ENCODE peak calls at places on chromosomes 3 and 15, in six cellular contexts. S, B, R, K, Y and E are unnamed samples.

GRCh38 chr3:15903776-15904720 is 106.3 kb upstream of the ANKRD28 start:
- DNase-seq in S (no peak), B (no peak), R (no peak), K (no peak), Y (no peak), E (peak; percentile 84)

GRCh38 chr15:97972366-97972765 is 11.9 kb downstream of the ARRDC4 start:
- DNase-seq in S (no peak), B (no peak), R (no peak), K (no peak), Y (no peak), E (no peak)

GRCh38 chr15:36313021-36313420 is 266.4 kb upstream of the CDIN1 start:
- DNase-seq in S (no peak), B (no peak), R (no peak), K (peak; percentile 19), Y (no peak), E (no peak)

GRCh38 chr15:35956066-35956465 is 410.1 kb upstream of the DPH6 start:
- DNase-seq in S (no peak), B (no peak), R (no peak), K (no peak), Y (no peak), E (no peak)

GRCh38 chr3:154904328-154904727 is 175.8 kb upstream of the MME start:
- DNase-seq in S (no peak), B (peak; percentile 66), R (no peak), K (peak; percentile 63), Y (no peak), E (no peak)

GRCh38 chr3:188244395-188244861 is 90.5 kb downstream of the LPP start:
- DNase-seq in S (no peak), B (peak; percentile 76), R (no peak), K (peak; percentile 91), Y (no peak), E (no peak)

GRCh38 chr3:101976473-101976872 is 127.2 kb downstream of the NFKBIZ start:
- DNase-seq in S (no peak), B (no peak), R (no peak), K (no peak), Y (no peak), E (no peak)

GRCh38 chr15:23877502-23878412 is 190.7 kb upstream of the NDN start:
- DNase-seq in S (peak; percentile 60), B (no peak), R (peak; percentile 58), K (peak; percentile 9), Y (peak; percentile 60), E (peak; percentile 54)

GRCh38 chr3:63279000-63279366 is 875 bp downstream of the SYNPR start:
- DNase-seq in S (no peak), B (no peak), R (no peak), K (no peak), Y (no peak), E (no peak)

GRCh38 chr3:124248471-124249028 is 256.6 kb upstream of the ROPN1 start:
- DNase-seq in S (no peak), B (no peak), R (peak; percentile 87), K (peak; percentile 93), Y (no peak), E (no peak)

GRCh38 chr3:164208846-164209245 is 869.5 kb downstream of the SI start:
- DNase-seq in S (no peak), B (no peak), R (no peak), K (no peak), Y (no peak), E (no peak)

GRCh38 chr3:34323517-34323916 is 525.1 kb downstream of the PDCD6IP start:
- DNase-seq in S (no peak), B (no peak), R (no peak), K (no peak), Y (no peak), E (no peak)

GRCh38 chr3:38574411-38575278 is 74.8 kb downstream of the SCN5A start:
- DNase-seq in S (no peak), B (no peak), R (no peak), K (peak; percentile 31), Y (no peak), E (no peak)

GRCh38 chr3:4898454-4899313 is 80.6 kb upstream of the BHLHE40 start:
- DNase-seq in S (no peak), B (no peak), R (no peak), K (peak; percentile 31), Y (no peak), E (no peak)

GRCh38 chr3:64150527-64151238 is 74.6 kb downstream of the PRICKLE2 start:
- DNase-seq in S (peak; percentile 58), B (no peak), R (peak; percentile 86), K (peak; percentile 91), Y (no peak), E (peak; percentile 86)

GRCh38 chr3:87627316-87627715 is 350.9 kb upstream of the POU1F1 start:
- DNase-seq in S (no peak), B (no peak), R (no peak), K (no peak), Y (no peak), E (no peak)

GRCh38 chr15:38698215-38698614 is 133.6 kb upstream of the RASGRP1 start:
- DNase-seq in S (no peak), B (no peak), R (no peak), K (no peak), Y (no peak), E (no peak)

GRCh38 chr3:175732053-175732452 is 872.9 kb downstream of the NAALADL2 start:
- DNase-seq in S (no peak), B (no peak), R (no peak), K (no peak), Y (no peak), E (no peak)

GRCh38 chr15:67827561-67828378 is 2.5 kb downstream of the SKOR1 start:
- DNase-seq in S (no peak), B (no peak), R (no peak), K (no peak), Y (no peak), E (no peak)

GRCh38 chr15:67826717-67827560 is 1.6 kb downstream of the SKOR1 start:
- DNase-seq in S (no peak), B (no peak), R (no peak), K (no peak), Y (no peak), E (no peak)

GRCh38 chr15:67829647-67830504 is 4.6 kb downstream of the SKOR1 start:
- DNase-seq in S (no peak), B (no peak), R (no peak), K (no peak), Y (no peak), E (no peak)

GRCh38 chr15:67828379-67828968 is 3.2 kb downstream of the SKOR1 start:
- DNase-seq in S (no peak), B (no peak), R (no peak), K (no peak), Y (no peak), E (no peak)

GRCh38 chr15:67828969-67829646 is 3.8 kb downstream of the SKOR1 start:
- DNase-seq in S (no peak), B (no peak), R (no peak), K (no peak), Y (no peak), E (no peak)
- H3K4me3 ChIP-seq in S (no peak overlapping the region), B (no peak overlapping the region), R (no peak overlapping the region), K (no peak overlapping the region), Y (no peak overlapping the region), E (no peak overlapping the region)

DNA sequence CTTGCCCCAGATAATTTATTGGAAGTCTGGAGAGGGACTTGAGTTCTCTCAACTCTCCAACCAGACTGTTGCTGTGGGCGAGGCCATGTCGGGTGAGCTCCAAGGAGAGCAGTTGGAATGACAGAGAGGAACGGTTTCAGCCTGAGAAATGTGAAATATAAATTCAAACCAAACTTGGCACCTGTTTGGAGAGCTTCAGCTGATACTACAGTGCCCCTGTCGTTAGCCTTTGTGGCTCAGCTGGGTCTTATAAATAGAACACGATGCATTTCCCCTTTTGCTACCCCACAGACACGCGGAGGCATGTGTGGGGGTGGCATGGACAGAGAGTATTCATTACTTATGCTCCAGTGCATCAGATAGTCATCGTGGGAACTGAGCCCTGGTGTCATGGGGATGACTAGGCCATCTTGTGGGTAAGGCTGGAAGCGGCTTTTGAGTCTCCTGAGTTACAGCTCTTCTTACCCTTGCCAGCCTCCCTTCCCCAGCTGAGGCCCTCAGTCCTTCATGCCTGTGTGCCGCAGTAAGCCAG is 15.6 kb downstream of the SMAD3 start:
- DNase-seq in S (no peak), B (peak; percentile 98), R (peak; percentile 53), K (peak; percentile 82), Y (no peak), E (no peak)
- TF ChIP-seq CTCF in S (no peak), B (peak; percentile 82), R (no peak), K (peak; percentile 16), Y (no peak), E (no peak)

GRCh38 chr3:79012946-79013362 is 754.8 kb downstream of the ROBO1 start:
- DNase-seq in S (no peak), B (no peak), R (no peak), K (peak; percentile 25), Y (no peak), E (no peak)
- H3K4me3 ChIP-seq in S (no peak overlapping the region), B (no peak overlapping the region), R (no peak overlapping the region), K (no peak overlapping the region), Y (no peak overlapping the region), E (no peak overlapping the region)

DNA sequence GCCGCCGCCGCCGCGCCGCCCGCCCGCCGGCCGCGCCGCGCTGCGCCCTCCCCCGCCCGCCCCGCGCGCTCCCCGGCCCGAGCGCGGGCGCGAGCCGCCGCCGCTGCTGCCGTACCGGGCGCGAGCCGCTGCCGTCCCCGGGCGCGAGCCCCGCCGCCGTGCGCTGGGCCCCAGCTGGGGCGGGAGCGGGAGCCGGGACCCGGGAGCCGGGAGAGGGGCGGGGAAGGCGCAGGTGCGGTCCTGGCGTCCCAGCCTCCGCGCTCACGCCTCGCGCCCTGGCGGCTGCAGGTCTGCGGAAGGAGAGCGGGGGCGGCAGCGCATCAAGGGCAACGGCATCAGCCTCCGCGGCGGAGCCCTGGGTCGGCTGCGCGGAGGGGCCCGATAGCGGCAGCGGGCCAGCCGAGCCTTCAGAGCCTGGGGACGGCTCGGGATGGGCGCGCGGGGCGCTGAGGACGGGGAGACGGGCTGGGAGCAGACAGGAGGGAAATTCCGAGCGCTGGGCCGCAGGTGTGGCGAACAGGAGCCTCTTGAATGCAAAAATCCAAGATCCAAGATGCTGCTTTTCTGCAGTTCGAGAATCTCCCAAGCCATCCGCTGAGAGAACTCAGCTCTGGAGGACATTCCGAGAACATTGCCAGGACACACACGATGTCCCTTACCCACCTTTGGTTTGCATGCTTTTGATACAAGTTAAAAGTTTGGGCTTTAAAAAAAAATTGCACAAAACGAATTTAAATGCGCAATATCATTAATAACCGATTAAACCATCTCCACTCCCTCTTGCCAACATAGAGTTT is 251.1 kb downstream of the TJP1 start:
- DNase-seq in S (no peak), B (no peak), R (peak; percentile 47), K (peak; percentile 24), Y (peak; percentile 20), E (no peak)
- TF ChIP-seq CTCF in S (no peak), B (no peak), R (no peak), K (no peak), Y (no peak), E (no peak)

DNA sequence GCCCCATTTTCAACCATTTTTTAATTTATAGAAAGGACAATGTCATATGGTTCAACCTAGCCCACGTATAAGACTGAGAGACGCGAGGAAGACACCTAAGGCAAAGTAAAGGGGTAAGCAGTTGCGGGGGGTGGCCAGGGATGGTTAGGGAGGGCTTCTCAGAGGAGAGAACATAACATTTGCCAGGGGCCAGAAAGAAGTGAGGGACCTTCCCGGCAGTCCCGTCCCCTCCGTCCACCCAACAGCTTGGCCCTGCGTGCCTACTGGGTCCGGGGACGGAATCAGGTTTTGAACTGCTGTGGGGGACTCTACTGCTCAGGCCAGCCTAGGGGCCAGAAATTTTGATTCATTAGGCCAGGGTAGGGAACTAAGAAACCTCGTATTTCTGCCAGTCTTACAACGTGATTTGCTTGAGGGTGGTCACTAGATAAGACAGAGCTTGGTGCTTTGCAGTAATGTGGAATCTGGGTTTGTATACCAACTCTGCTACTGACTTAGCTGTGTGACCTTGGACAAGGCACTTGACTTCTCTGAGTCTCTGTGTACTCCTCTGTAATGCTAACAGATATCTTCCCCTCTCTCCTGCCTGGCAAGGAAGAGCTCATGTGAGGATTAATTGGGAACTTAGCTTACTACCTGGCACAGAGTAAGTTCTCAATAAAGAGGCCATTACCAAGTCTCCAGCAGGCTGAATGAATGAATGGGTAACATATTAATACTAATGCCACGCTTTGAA is 734 bp upstream of the SLC6A20 start:
- DNase-seq in S (no peak), B (no peak), R (no peak), K (no peak), Y (no peak), E (no peak)
- H3K4me3 ChIP-seq in S (peak overlapping the region; percentile 64), B (no peak overlapping the region), R (no peak overlapping the region), K (no peak overlapping the region), Y (no peak overlapping the region), E (no peak overlapping the region)